ENCODE peak calls at places on chromosomes 3 and 15, in eight cellular contexts. E is astrocyte of the hippocampus; R is ACHN; O is neural crest cell; D is CD8-positive, alpha-beta memory T cell; P is cardiac muscle cell; S is AG08395; I is stimulated activated naive CD4-positive, alpha-beta T cell treated with Interleukin-2 at 50 U/mL for 16 hours. J is an unnamed sample.

GRCh38 chr3:150216041-150216811 is 191.9 kb upstream of the TSC22D2 start:
- DNase-seq in E (peak), R (no peak), O (peak), D (no peak), P (peak), S (peak), I (no peak), J (no peak)

GRCh38 chr3:195154793-195155535 is 116.0 kb downstream of the XXYLT1 start:
- DNase-seq in E (peak), R (peak), O (no peak), D (no peak), P (peak), S (peak), I (no peak), J (no peak)

GRCh38 chr3:71076361-71076997 is 507.0 kb downstream of the FOXP1 start:
- DNase-seq in E (no peak), R (peak), O (no peak), D (no peak), P (no peak), S (no peak), I (no peak), J (no peak)

GRCh38 chr3:27145719-27146118 is 223.5 kb downstream of the NEK10 start:
- DNase-seq in E (no peak), R (no peak), O (no peak), D (no peak), P (no peak), S (no peak), I (no peak), J (no peak)

GRCh38 chr15:61530769-61531168 is 301.7 kb upstream of the RORA start:
- DNase-seq in E (no peak), R (peak), O (no peak), D (no peak), P (no peak), S (peak), I (no peak), J (no peak)

GRCh38 chr3:13853978-13854296 is 25.9 kb downstream of the WNT7A start:
- DNase-seq in E (peak), R (no peak), O (no peak), D (no peak), P (no peak), S (no peak), I (no peak), J (no peak)

GRCh38 chr3:17077614-17078013 is 192.9 kb downstream of the PLCL2 start:
- DNase-seq in E (no peak), R (no peak), O (no peak), D (no peak), P (no peak), S (no peak), I (no peak), J (no peak)

GRCh38 chr15:25849431-25849921 is 13.7 kb downstream of the ATP10A start:
- DNase-seq in E (peak), R (peak), O (no peak), D (no peak), P (no peak), S (peak), I (no peak), J (no peak)

GRCh38 chr3:138461696-138462295 is 27.4 kb downstream of the ESYT3 start:
- DNase-seq in E (no peak), R (no peak), O (no peak), D (no peak), P (no peak), S (no peak), I (no peak), J (no peak)

GRCh38 chr3:148092624-148093194 is 605.0 kb upstream of the AGTR1 start:
- DNase-seq in E (no peak), R (no peak), O (no peak), D (no peak), P (no peak), S (no peak), I (no peak), J (no peak)

GRCh38 chr15:39149636-39150035 is 431.2 kb upstream of the THBS1 start:
- DNase-seq in E (no peak), R (no peak), O (no peak), D (no peak), P (no peak), S (no peak), I (no peak), J (no peak)

GRCh38 chr3:160815280-160815679 is 59.2 kb downstream of the PPM1L start:
- DNase-seq in E (no peak), R (no peak), O (no peak), D (no peak), P (no peak), S (no peak), I (no peak), J (no peak)

GRCh38 chr3:37970802-37971201 is 19.8 kb upstream of the VILL start:
- DNase-seq in E (no peak), R (no peak), O (no peak), D (no peak), P (no peak), S (no peak), I (no peak), J (no peak)

GRCh38 chr3:137103739-137104138 is 146.0 kb downstream of the IL20RB start:
- DNase-seq in E (peak), R (no peak), O (no peak), D (no peak), P (no peak), S (no peak), I (no peak), J (no peak)

GRCh38 chr15:22892333-22892732 is 53.9 kb downstream of the NIPA2 start:
- DNase-seq in E (no peak), R (no peak), O (no peak), D (no peak), P (peak), S (no peak), I (no peak), J (no peak)

GRCh38 chr15:83064859-83065258 is 2.2 kb downstream of the BTBD1 start:
- DNase-seq in E (peak), R (no peak), O (no peak), D (no peak), P (no peak), S (no peak), I (no peak), J (no peak)

GRCh38 chr3:10004960-10005564 is 18.4 kb upstream of the EMC3 start:
- DNase-seq in E (peak), R (no peak), O (no peak), D (no peak), P (no peak), S (no peak), I (no peak), J (no peak)

GRCh38 chr15:36109943-36110658 is 469.3 kb upstream of the CDIN1 start:
- DNase-seq in E (peak), R (no peak), O (no peak), D (no peak), P (no peak), S (peak), I (no peak), J (no peak)

GRCh38 chr3:188212308-188212969 is 58.5 kb downstream of the LPP start:
- DNase-seq in E (peak), R (peak), O (no peak), D (no peak), P (peak), S (peak), I (no peak), J (no peak)

GRCh38 chr15:31062310-31062964 is 39.1 kb downstream of the TRPM1 start:
- DNase-seq in E (no peak), R (no peak), O (no peak), D (no peak), P (no peak), S (peak), I (no peak), J (no peak)

GRCh38 chr3:116614795-116615362 is 94.7 kb upstream of the TUSC7 start:
- DNase-seq in E (peak), R (peak), O (no peak), D (no peak), P (peak), S (peak), I (no peak), J (no peak)

GRCh38 chr3:157782236-157782635 is 279.0 kb upstream of the VEPH1 start:
- DNase-seq in E (no peak), R (no peak), O (no peak), D (no peak), P (no peak), S (no peak), I (no peak), J (no peak)

GRCh38 chr3:8903191-8903590 is 60.1 kb downstream of the RAD18 start:
- DNase-seq in E (peak), R (no peak), O (no peak), D (no peak), P (no peak), S (no peak), I (no peak), J (no peak)

GRCh38 chr3:24033818-24034217 is 88.7 kb downstream of the NR1D2 start:
- DNase-seq in E (no peak), R (no peak), O (no peak), D (no peak), P (no peak), S (no peak), I (no peak), J (no peak)

GRCh38 chr3:126900859-126901540 is 81.9 kb upstream of the PLXNA1 start:
- DNase-seq in E (no peak), R (no peak), O (no peak), D (no peak), P (no peak), S (no peak), I (no peak), J (no peak)

GRCh38 chr3:125024817-125025216 is 31.0 kb downstream of the HEG1 start:
- DNase-seq in E (peak), R (no peak), O (no peak), D (no peak), P (peak), S (no peak), I (no peak), J (no peak)

GRCh38 chr3:101081990-101082389 is 88.8 kb upstream of the ABI3BP start:
- DNase-seq in E (no peak), R (no peak), O (no peak), D (no peak), P (no peak), S (no peak), I (no peak), J (no peak)

GRCh38 chr3:45741742-45742141 is 52.5 kb downstream of the SACM1L start:
- DNase-seq in E (no peak), R (no peak), O (no peak), D (no peak), P (no peak), S (no peak), I (no peak), J (no peak)

GRCh38 chr15:95296626-95297025 is 1033.9 kb upstream of the NR2F2 start:
- DNase-seq in E (no peak), R (no peak), O (no peak), D (no peak), P (peak), S (no peak), I (no peak), J (no peak)

GRCh38 chr3:64595253-64595694 is 92.5 kb downstream of the ADAMTS9 start:
- DNase-seq in E (peak), R (no peak), O (no peak), D (no peak), P (no peak), S (peak), I (no peak), J (no peak)

GRCh38 chr3:59839283-59839682 is 789.5 kb upstream of the CFAP20DC start:
- DNase-seq in E (peak), R (no peak), O (no peak), D (no peak), P (no peak), S (peak), I (no peak), J (no peak)

GRCh38 chr3:30964612-30965011 is 70.2 kb upstream of the GADL1 start:
- DNase-seq in E (no peak), R (no peak), O (no peak), D (no peak), P (no peak), S (no peak), I (no peak), J (no peak)

GRCh38 chr3:101466465-101467309 is 46.3 kb downstream of the SENP7 start:
- DNase-seq in E (no peak), R (no peak), O (peak), D (peak), P (peak), S (no peak), I (no peak), J (no peak)

GRCh38 chr3:124491098-124491497 is 239.2 kb upstream of the UMPS start:
- DNase-seq in E (no peak), R (no peak), O (no peak), D (no peak), P (no peak), S (no peak), I (no peak), J (no peak)